ENCODE peak calls at places on chromosomes 7 and 10, in eight cellular contexts. Z is ACHN; X is astrocyte of the spinal cord; B is cardiac septum; R is naive thymus-derived CD4-positive, alpha-beta T cell; E is GM13977; V is AG04449; S is T-helper 22 cell. O is an unnamed sample.
A peak's percentile ranks its signal among the peaks of the same experiment; 100 is the strongest.

GRCh38 chr7:65840446-65840845 is 32.4 kb upstream of the VKORC1L1 start:
- DNase-seq in Z (no peak), X (no peak), B (no peak), R (no peak), E (no peak), V (no peak), S (no peak), O (no peak)

GRCh38 chr10:80486151-80486692 is 32.1 kb downstream of the TSPAN14 start:
- DNase-seq in Z (no peak), X (no peak), B (peak; percentile 71), R (peak; percentile 41), E (no peak), V (no peak), S (no peak), O (no peak)

GRCh38 chr10:51214207-51214896 is 140.1 kb downstream of the PRKG1 start:
- DNase-seq in Z (no peak), X (no peak), B (no peak), R (no peak), E (no peak), V (no peak), S (no peak), O (no peak)

GRCh38 chr10:92839191-92840085 is 8.9 kb upstream of the EXOC6 start:
- DNase-seq in Z (peak; percentile 14), X (peak; percentile 33), B (peak; percentile 87), R (peak; percentile 17), E (peak; percentile 22), V (no peak), S (no peak), O (peak; percentile 97)

GRCh38 chr10:30917790-30918189 is 113.9 kb downstream of the ZNF438 start:
- DNase-seq in Z (no peak), X (no peak), B (no peak), R (no peak), E (no peak), V (no peak), S (no peak), O (no peak)

GRCh38 chr10:94546616-94547175 is 1.1 kb downstream of the HELLS start:
- DNase-seq in Z (no peak), X (peak; percentile 14), B (no peak), R (no peak), E (peak; percentile 13), V (no peak), S (no peak), O (peak; percentile 36)

GRCh38 chr7:150361807-150362621 is 6.6 kb upstream of the REPIN1 start:
- DNase-seq in Z (no peak), X (no peak), B (no peak), R (no peak), E (no peak), V (no peak), S (no peak), O (no peak)

GRCh38 chr7:27170936-27171635 is 3.0 kb downstream of the HOXA10 start:
- DNase-seq in Z (peak; percentile 65), X (no peak), B (peak; percentile 33), R (no peak), E (no peak), V (no peak), S (no peak), O (no peak)

GRCh38 chr10:124543971-124544370 is 82.3 kb downstream of the LHPP start:
- DNase-seq in Z (no peak), X (no peak), B (no peak), R (no peak), E (no peak), V (no peak), S (no peak), O (no peak)

GRCh38 chr10:27525819-27526218 is 21.7 kb downstream of the RAB18 start:
- DNase-seq in Z (no peak), X (peak; percentile 19), B (no peak), R (no peak), E (no peak), V (no peak), S (no peak), O (no peak)

GRCh38 chr10:101227765-101228681 is 1.2 kb downstream of the LBX1 start:
- DNase-seq in Z (no peak), X (no peak), B (no peak), R (no peak), E (no peak), V (no peak), S (no peak), O (peak; percentile 8)

GRCh38 chr10:35946556-35946955 is 304.5 kb upstream of the FZD8 start:
- DNase-seq in Z (no peak), X (no peak), B (no peak), R (no peak), E (no peak), V (peak; percentile 17), S (no peak), O (no peak)

GRCh38 chr10:71757450-71757918 is 15.8 kb downstream of the VSIR start:
- DNase-seq in Z (no peak), X (no peak), B (no peak), R (no peak), E (no peak), V (no peak), S (no peak), O (no peak)

GRCh38 chr10:124657806-124658205 is 86.4 kb downstream of the FAM53B start:
- DNase-seq in Z (no peak), X (peak; percentile 75), B (no peak), R (no peak), E (no peak), V (no peak), S (peak; percentile 58), O (no peak)

GRCh38 chr10:128993911-128994538 is 473.0 kb upstream of the MGMT start:
- DNase-seq in Z (no peak), X (no peak), B (no peak), R (no peak), E (no peak), V (no peak), S (no peak), O (no peak)

GRCh38 chr7:84674236-84674913 is 479.8 kb upstream of the SEMA3A start:
- DNase-seq in Z (no peak), X (no peak), B (no peak), R (no peak), E (no peak), V (no peak), S (no peak), O (peak; percentile 81)

GRCh38 chr10:28928484-28928883 is 251.2 kb downstream of the BAMBI start:
- DNase-seq in Z (no peak), X (no peak), B (no peak), R (no peak), E (no peak), V (no peak), S (no peak), O (no peak)

GRCh38 chr10:129494176-129494575 is 27.1 kb downstream of the MGMT start:
- DNase-seq in Z (no peak), X (no peak), B (no peak), R (no peak), E (no peak), V (no peak), S (no peak), O (no peak)

GRCh38 chr7:25031007-25031406 is 51.0 kb upstream of the OSBPL3 start:
- DNase-seq in Z (no peak), X (no peak), B (no peak), R (no peak), E (peak; percentile 23), V (no peak), S (no peak), O (no peak)

GRCh38 chr7:34327681-34328080 is 330.3 kb upstream of the NPSR1 start:
- DNase-seq in Z (no peak), X (no peak), B (no peak), R (no peak), E (no peak), V (no peak), S (no peak), O (no peak)

O was measured in dermis blood vessel endothelial cell.